ENCODE peak calls at places on chromosomes 2 and 18, in nine cellular contexts. S, C, W, Z, E, I, P, G and O are unnamed samples.

GRCh38 chr2:61181382-61182058 is 19.5 kb downstream of the C2orf74 start:
- DNase-seq in S (peak; percentile 38), C (no peak), W (no peak), Z (no peak), E (peak; percentile 28), I (no peak), P (no peak), G (no peak), O (no peak)

GRCh38 chr18:58761241-58761969 is 90.1 kb downstream of the MALT1 start:
- DNase-seq in S (no peak), C (no peak), W (no peak), Z (no peak), E (no peak), I (no peak), P (no peak), G (no peak), O (no peak)

GRCh38 chr18:23719634-23720201 is 30.5 kb downstream of the LAMA3 start:
- DNase-seq in S (peak; percentile 99), C (no peak), W (no peak), Z (no peak), E (peak; percentile 98), I (peak; percentile 35), P (no peak), G (peak; percentile 96), O (no peak)

GRCh38 chr2:186201371-186201770 is 284.7 kb upstream of the ZC3H15 start:
- DNase-seq in S (peak; percentile 25), C (no peak), W (no peak), Z (no peak), E (peak; percentile 10), I (no peak), P (no peak), G (peak; percentile 16), O (no peak)

GRCh38 chr2:216633616-216634316 is 546 bp downstream of the IGFBP2 start:
- DNase-seq in S (no peak), C (peak; percentile 41), W (peak; percentile 88), Z (no peak), E (no peak), I (peak; percentile 72), P (no peak), G (no peak), O (no peak)

GRCh38 chr2:239669181-239669898 is 268.5 kb upstream of the HDAC4 start:
- DNase-seq in S (no peak), C (no peak), W (no peak), Z (no peak), E (no peak), I (peak; percentile 63), P (no peak), G (no peak), O (no peak)

GRCh38 chr2:128026422-128027277 is 1.2 kb downstream of the SAP130 start:
- DNase-seq in S (peak; percentile 16), C (no peak), W (no peak), Z (no peak), E (peak; percentile 18), I (no peak), P (no peak), G (no peak), O (no peak)

GRCh38 chr18:68429111-68429510 is 285.8 kb downstream of the TMX3 start:
- DNase-seq in S (no peak), C (no peak), W (no peak), Z (no peak), E (no peak), I (no peak), P (no peak), G (no peak), O (no peak)

GRCh38 chr2:42106257-42106816 is 58.5 kb downstream of the PKDCC start:
- DNase-seq in S (no peak), C (no peak), W (no peak), Z (no peak), E (no peak), I (no peak), P (no peak), G (no peak), O (no peak)

GRCh38 chr2:39837856-39838453 is 58.9 kb upstream of the THUMPD2 start:
- DNase-seq in S (peak; percentile 42), C (no peak), W (no peak), Z (peak; percentile 26), E (peak; percentile 67), I (peak; percentile 37), P (no peak), G (peak; percentile 68), O (no peak)

GRCh38 chr2:120988051-120988707 is 252.5 kb downstream of the GLI2 start:
- DNase-seq in S (peak; percentile 74), C (no peak), W (peak; percentile 83), Z (peak; percentile 70), E (no peak), I (peak; percentile 52), P (no peak), G (no peak), O (no peak)

GRCh38 chr2:232260075-232260474 is 118.5 kb upstream of the ALPP start:
- DNase-seq in S (peak; percentile 90), C (peak; percentile 38), W (no peak), Z (no peak), E (peak; percentile 94), I (no peak), P (no peak), G (peak; percentile 61), O (no peak)